ENCODE peak calls at places on chromosome 3, in four cellular contexts. O is DND-41, F is ACHN, U is right cardiac atrium. R is an unnamed sample.

GRCh38 chr3:80227216-80227615 is 459.4 kb upstream of the ROBO1 start:
- DNase-seq in O (no peak), F (no peak), U (no peak), R (no peak)

GRCh38 chr3:54897028-54897711 is 30.7 kb downstream of the LRTM1 start:
- DNase-seq in O (no peak), F (no peak), U (no peak), R (no peak)

GRCh38 chr3:52495096-52495495 is at the start of gene STAB1:
- DNase-seq in O (no peak), F (no peak), U (peak; percentile 91), R (peak; percentile 78)

GRCh38 chr3:22720596-22720995 is 482.5 kb upstream of the UBE2E2 start:
- DNase-seq in O (no peak), F (no peak), U (no peak), R (no peak)

GRCh38 chr3:34843479-34843870 is 795.9 kb upstream of the ARPP21 start:
- DNase-seq in O (no peak), F (no peak), U (no peak), R (no peak)

GRCh38 chr3:99669879-99670555 is 31.6 kb downstream of the COL8A1 start:
- DNase-seq in O (no peak), F (no peak), U (no peak), R (no peak)

GRCh38 chr3:187833375-187833774 is 88.1 kb upstream of the BCL6 start:
- DNase-seq in O (no peak), F (no peak), U (no peak), R (no peak)

GRCh38 chr3:189262746-189263145 is 91.0 kb downstream of the TPRG1 start:
- DNase-seq in O (peak; percentile 22), F (no peak), U (peak; percentile 65), R (peak; percentile 33)

R was measured in left ventricle myocardium superior.